ENCODE peak calls at places on chromosomes 6 and 20, in seven cellular contexts. U, Y, N, V, A, R and E are unnamed samples.

GRCh38 chr6:146441907-146442306 is 101.7 kb upstream of the RAB32 start:
- DNase-seq in U (no peak), Y (no peak), N (no peak), V (no peak), A (no peak), R (no peak), E (no peak)

GRCh38 chr6:31169123-31169857 is 1.2 kb downstream of the POU5F1 start:
- DNase-seq in U (no peak), Y (peak), N (no peak), V (no peak), A (no peak), R (no peak), E (no peak)

GRCh38 chr6:160092602-160093001 is 29.0 kb upstream of the SLC22A1 start:
- DNase-seq in U (no peak), Y (no peak), N (no peak), V (no peak), A (no peak), R (no peak), E (no peak)

GRCh38 chr6:134094436-134094835 is 42.0 kb upstream of the SLC2A12 start:
- DNase-seq in U (no peak), Y (no peak), N (no peak), V (no peak), A (no peak), R (no peak), E (no peak)

GRCh38 chr20:59232618-59233017 is 67.8 kb upstream of the EDN3 start:
- DNase-seq in U (no peak), Y (peak), N (no peak), V (no peak), A (no peak), R (no peak), E (no peak)

GRCh38 chr20:56069016-56069415 is 63.7 kb upstream of the CBLN4 start:
- DNase-seq in U (no peak), Y (no peak), N (no peak), V (no peak), A (no peak), R (no peak), E (no peak)

GRCh38 chr6:148388477-148388876 is 45.8 kb downstream of the SASH1 start:
- DNase-seq in U (no peak), Y (no peak), N (no peak), V (no peak), A (no peak), R (no peak), E (no peak)

GRCh38 chr20:25319241-25320034 is 71.2 kb downstream of the ABHD12 start:
- DNase-seq in U (no peak), Y (no peak), N (no peak), V (no peak), A (no peak), R (no peak), E (peak)

GRCh38 chr20:49097159-49097558 is 51.0 kb downstream of the CSE1L start:
- DNase-seq in U (no peak), Y (no peak), N (no peak), V (no peak), A (no peak), R (no peak), E (no peak)

GRCh38 chr6:126546771-126547170 is 206.9 kb downstream of the CENPW start:
- DNase-seq in U (peak), Y (peak), N (no peak), V (no peak), A (no peak), R (no peak), E (no peak)

GRCh38 chr6:93799226-93799625 is 379.9 kb upstream of the EPHA7 start:
- DNase-seq in U (no peak), Y (no peak), N (no peak), V (no peak), A (no peak), R (no peak), E (no peak)

GRCh38 chr6:167031082-167031709 is 32.0 kb downstream of the CEP43 start:
- DNase-seq in U (no peak), Y (peak), N (no peak), V (no peak), A (no peak), R (no peak), E (no peak)

GRCh38 chr20:7161690-7162089 is 394.2 kb downstream of the BMP2 start:
- DNase-seq in U (no peak), Y (no peak), N (peak), V (no peak), A (no peak), R (no peak), E (peak)

GRCh38 chr6:114310053-114310452 is 32.8 kb downstream of the HS3ST5 start:
- DNase-seq in U (no peak), Y (no peak), N (no peak), V (no peak), A (no peak), R (no peak), E (no peak)

GRCh38 chr20:17530716-17531536 is at the start of gene BFSP1:
- DNase-seq in U (peak), Y (peak), N (peak), V (peak), A (peak), R (peak), E (peak)

GRCh38 chr6:96450082-96450759 is 71.4 kb upstream of the UFL1 start:
- DNase-seq in U (no peak), Y (peak), N (no peak), V (no peak), A (no peak), R (no peak), E (no peak)

GRCh38 chr6:37783831-37784584 is 35.5 kb upstream of the ZFAND3 start:
- DNase-seq in U (peak), Y (no peak), N (peak), V (peak), A (no peak), R (peak), E (no peak)

GRCh38 chr6:167742719-167743303 is 83.9 kb upstream of the AFDN start:
- DNase-seq in U (no peak), Y (no peak), N (no peak), V (no peak), A (no peak), R (no peak), E (no peak)

GRCh38 chr6:125869427-125869826 is 78.7 kb downstream of the NCOA7 start:
- DNase-seq in U (no peak), Y (no peak), N (no peak), V (no peak), A (no peak), R (no peak), E (no peak)

GRCh38 chr6:108524528-108525218 is 36.0 kb upstream of the FOXO3 start:
- DNase-seq in U (no peak), Y (no peak), N (no peak), V (no peak), A (no peak), R (no peak), E (no peak)

GRCh38 chr6:134449004-134449403 is 131.1 kb upstream of the SGK1 start:
- DNase-seq in U (no peak), Y (no peak), N (no peak), V (no peak), A (no peak), R (no peak), E (no peak)

GRCh38 chr20:63071541-63072181 is 64.9 kb upstream of the BHLHE23 start:
- DNase-seq in U (no peak), Y (peak), N (no peak), V (no peak), A (no peak), R (no peak), E (no peak)

GRCh38 chr6:12605888-12606345 is 110.7 kb upstream of the PHACTR1 start:
- DNase-seq in U (peak), Y (peak), N (peak), V (peak), A (peak), R (peak), E (peak)

GRCh38 chr6:156280131-156280530 is 497.0 kb upstream of the ARID1B start:
- DNase-seq in U (no peak), Y (no peak), N (peak), V (no peak), A (no peak), R (no peak), E (peak)

GRCh38 chr6:24927234-24927955 is 8.4 kb downstream of the RIPOR2 start:
- DNase-seq in U (no peak), Y (no peak), N (no peak), V (no peak), A (no peak), R (no peak), E (no peak)

GRCh38 chr20:4797275-4797674 is 75.6 kb downstream of the PRND start:
- DNase-seq in U (no peak), Y (no peak), N (no peak), V (no peak), A (no peak), R (no peak), E (no peak)

GRCh38 chr6:6736753-6737654 is 148.5 kb downstream of the LY86 start:
- DNase-seq in U (peak), Y (peak), N (peak), V (no peak), A (no peak), R (peak), E (no peak)

GRCh38 chr6:164579035-164579434 is 730.4 kb downstream of the C6orf118 start:
- DNase-seq in U (no peak), Y (peak), N (no peak), V (no peak), A (no peak), R (no peak), E (no peak)

GRCh38 chr6:154447929-154448328 is 62.6 kb downstream of the CNKSR3 start:
- DNase-seq in U (no peak), Y (no peak), N (no peak), V (no peak), A (no peak), R (no peak), E (no peak)

GRCh38 chr20:10433014-10433622 is 904 bp downstream of the MKKS start:
- DNase-seq in U (no peak), Y (no peak), N (no peak), V (no peak), A (no peak), R (peak), E (no peak)

GRCh38 chr6:79601020-79601609 is 30.0 kb upstream of the SH3BGRL2 start:
- DNase-seq in U (peak), Y (peak), N (no peak), V (no peak), A (no peak), R (no peak), E (no peak)

GRCh38 chr6:7545509-7546369 is 4.3 kb downstream of the DSP start:
- DNase-seq in U (no peak), Y (peak), N (no peak), V (no peak), A (no peak), R (no peak), E (no peak)

GRCh38 chr6:43509984-43510826 is at the start of gene LRRC73:
- DNase-seq in U (peak), Y (peak), N (peak), V (peak), A (peak), R (peak), E (peak)

GRCh38 chr6:42281570-42281969 is 63.9 kb upstream of the MRPS10 start:
- DNase-seq in U (no peak), Y (no peak), N (no peak), V (peak), A (no peak), R (no peak), E (no peak)

GRCh38 chr20:44932916-44933315 is 23.1 kb downstream of the PABPC1L start:
- DNase-seq in U (no peak), Y (no peak), N (no peak), V (no peak), A (no peak), R (no peak), E (no peak)